ENCODE peak calls at places on chromosome 6, in six cellular contexts. O is CD8-positive, alpha-beta memory T cell; G is EH; N is globus pallidus; W is AG20443; Z is PC-3. J is an unnamed sample.

GRCh38 chr6:123855493-123855892 is 51.8 kb downstream of the NKAIN2 start:
- DNase-seq in O (no peak), G (no peak), N (no peak), W (no peak), Z (no peak), J (no peak)

GRCh38 chr6:147621280-147621679 is 112.8 kb downstream of the SAMD5 start:
- DNase-seq in O (no peak), G (peak), N (no peak), W (no peak), Z (no peak), J (no peak)

GRCh38 chr6:111342913-111343312 is 140.1 kb downstream of the REV3L start:
- DNase-seq in O (no peak), G (no peak), N (no peak), W (no peak), Z (peak), J (no peak)

GRCh38 chr6:151263967-151264366 is 24.2 kb downstream of the AKAP12 start:
- DNase-seq in O (no peak), G (peak), N (no peak), W (peak), Z (no peak), J (no peak)

GRCh38 chr6:20001286-20001685 is 164.1 kb downstream of the ID4 start:
- DNase-seq in O (no peak), G (no peak), N (no peak), W (no peak), Z (no peak), J (no peak)

GRCh38 chr6:168155193-168155592 is 76.2 kb upstream of the FRMD1 start:
- DNase-seq in O (no peak), G (peak), N (no peak), W (peak), Z (peak), J (no peak)

GRCh38 chr6:20455175-20456075 is 53.7 kb downstream of the E2F3 start:
- DNase-seq in O (no peak), G (peak), N (no peak), W (peak), Z (peak), J (no peak)

GRCh38 chr6:37204014-37204751 is 34.2 kb downstream of the PIM1 start:
- DNase-seq in O (no peak), G (peak), N (no peak), W (no peak), Z (peak), J (no peak)

GRCh38 chr6:72149715-72150114 is 263.4 kb downstream of the RIMS1 start:
- DNase-seq in O (no peak), G (no peak), N (no peak), W (no peak), Z (no peak), J (no peak)

GRCh38 chr6:118744261-118744941 is 93.0 kb upstream of the CEP85L start:
- DNase-seq in O (no peak), G (peak), N (no peak), W (peak), Z (no peak), J (peak)

GRCh38 chr6:52718535-52718934 is 44.7 kb downstream of the GSTA2 start:
- DNase-seq in O (no peak), G (peak), N (no peak), W (peak), Z (peak), J (peak)

GRCh38 chr6:144555078-144555477 is 269.9 kb downstream of the UTRN start:
- DNase-seq in O (no peak), G (no peak), N (no peak), W (no peak), Z (no peak), J (no peak)

GRCh38 chr6:30518505-30518850 is 29.2 kb downstream of the HLA-E start:
- DNase-seq in O (no peak), G (no peak), N (no peak), W (no peak), Z (peak), J (no peak)

GRCh38 chr6:21748343-21749063 is 155.0 kb downstream of the SOX4 start:
- DNase-seq in O (no peak), G (peak), N (no peak), W (no peak), Z (peak), J (no peak)

GRCh38 chr6:161138545-161139303 is 135.1 kb downstream of the AGPAT4 start:
- DNase-seq in O (no peak), G (no peak), N (peak), W (no peak), Z (no peak), J (no peak)

J was measured in osteoblast.